ENCODE peak calls at places on chromosomes 1 and 21, in eight cellular contexts. U, A, I, F, N, X, Y and E are unnamed samples.

GRCh38 chr1:110630770-110631663 is 24.9 kb upstream of the KCNA2 start:
- DNase-seq in U (peak), A (peak), I (peak), F (peak), N (no peak), X (peak), Y (peak), E (peak)

GRCh38 chr21:34726627-34727337 is 58.0 kb downstream of the CLIC6 start:
- DNase-seq in U (no peak), A (no peak), I (no peak), F (no peak), N (no peak), X (no peak), Y (no peak), E (no peak)

GRCh38 chr21:32599146-32599925 is 12.8 kb downstream of the CFAP298 start:
- DNase-seq in U (no peak), A (no peak), I (no peak), F (no peak), N (no peak), X (no peak), Y (no peak), E (no peak)

GRCh38 chr21:44706706-44707615 is 4.4 kb downstream of the TSPEAR start:
- DNase-seq in U (no peak), A (no peak), I (peak), F (no peak), N (no peak), X (no peak), Y (no peak), E (peak)

GRCh38 chr1:10778640-10779039 is 17.8 kb downstream of the CASZ1 start:
- DNase-seq in U (no peak), A (no peak), I (no peak), F (no peak), N (no peak), X (no peak), Y (no peak), E (no peak)

GRCh38 chr1:42529724-42530161 is 66.7 kb downstream of the CCDC30 start:
- DNase-seq in U (peak), A (peak), I (no peak), F (peak), N (peak), X (peak), Y (peak), E (no peak)

GRCh38 chr1:116368241-116368640 is 4.8 kb upstream of the ATP1A1 start:
- DNase-seq in U (no peak), A (no peak), I (no peak), F (no peak), N (no peak), X (no peak), Y (no peak), E (no peak)

GRCh38 chr1:76939107-76939816 is 72.0 kb downstream of the ST6GALNAC5 start:
- DNase-seq in U (peak), A (no peak), I (no peak), F (peak), N (peak), X (peak), Y (no peak), E (no peak)

GRCh38 chr1:112849425-112849966 is 106.5 kb downstream of the SLC16A1 start:
- DNase-seq in U (peak), A (peak), I (no peak), F (no peak), N (no peak), X (peak), Y (no peak), E (no peak)

GRCh38 chr1:209618756-209619420 is 33.3 kb downstream of the LAMB3 start:
- DNase-seq in U (no peak), A (no peak), I (no peak), F (no peak), N (no peak), X (no peak), Y (no peak), E (no peak)

GRCh38 chr1:97006044-97006676 is 284.6 kb downstream of the PTBP2 start:
- DNase-seq in U (peak), A (no peak), I (no peak), F (peak), N (peak), X (peak), Y (no peak), E (no peak)

GRCh38 chr1:98793136-98793535 is 131.6 kb downstream of the SNX7 start:
- DNase-seq in U (peak), A (no peak), I (no peak), F (no peak), N (no peak), X (no peak), Y (no peak), E (no peak)

GRCh38 chr1:39116116-39116607 is 88.3 kb upstream of the MACF1 start:
- DNase-seq in U (no peak), A (no peak), I (no peak), F (no peak), N (no peak), X (no peak), Y (no peak), E (no peak)

GRCh38 chr1:78658901-78659300 is 9.3 kb downstream of the IFI44 start:
- DNase-seq in U (peak), A (no peak), I (no peak), F (no peak), N (no peak), X (no peak), Y (no peak), E (no peak)

GRCh38 chr21:31589820-31590219 is 69.7 kb upstream of the SOD1 start:
- DNase-seq in U (no peak), A (no peak), I (no peak), F (no peak), N (no peak), X (no peak), Y (no peak), E (no peak)